ENCODE peak calls at places on chromosome 1, in eight cellular contexts. M is stimulated activated CD8-positive, alpha-beta memory T cell treated with anti-CD3 and anti-CD28 coated beads, Interleukin-2, amount 100 ng/mL, for 48 hours; K is posterior vena cava; A is GM04503; G is stimulated activated naive CD4-positive, alpha-beta T cell; Y is NCI-H345; N is GM12878; Q is MM.1S. B is an unnamed sample.

GRCh38 chr1:9434247-9434646 is 105.0 kb upstream of the SLC25A33 start:
- DNase-seq in M (no peak), K (no peak), A (no peak), G (no peak), Y (no peak), N (no peak), Q (no peak), B (no peak)

GRCh38 chr1:166971252-166971651 is 4.1 kb downstream of the ILDR2 start:
- DNase-seq in M (no peak), K (no peak), A (no peak), G (no peak), Y (no peak), N (no peak), Q (no peak), B (no peak)

GRCh38 chr1:99539131-99539530 is 106.8 kb upstream of the PALMD start:
- DNase-seq in M (no peak), K (no peak), A (no peak), G (no peak), Y (no peak), N (no peak), Q (no peak), B (no peak)

GRCh38 chr1:109395602-109396512 is 1.9 kb downstream of the SORT1 start:
- DNase-seq in M (no peak), K (no peak), A (no peak), G (no peak), Y (no peak), N (no peak), Q (no peak), B (no peak)

GRCh38 chr1:200330770-200331428 is 78.9 kb downstream of the ZNF281 start:
- DNase-seq in M (no peak), K (no peak), A (no peak), G (no peak), Y (no peak), N (no peak), Q (no peak), B (no peak)

GRCh38 chr1:158055854-158056253 is 62.4 kb downstream of the KIRREL1 start:
- DNase-seq in M (no peak), K (no peak), A (no peak), G (no peak), Y (no peak), N (no peak), Q (no peak), B (no peak)

GRCh38 chr1:44326066-44326701 is 28.9 kb downstream of the ERI3 start:
- DNase-seq in M (no peak), K (no peak), A (no peak), G (no peak), Y (no peak), N (no peak), Q (no peak), B (no peak)

GRCh38 chr1:170010443-170010842 is 64.1 kb downstream of the KIFAP3 start:
- DNase-seq in M (no peak), K (no peak), A (no peak), G (no peak), Y (no peak), N (no peak), Q (peak), B (peak)

GRCh38 chr1:224851210-224851849 is 78.1 kb upstream of the DNAH14 start:
- DNase-seq in M (peak), K (peak), A (no peak), G (peak), Y (peak), N (peak), Q (peak), B (peak)

GRCh38 chr1:1421147-1421906 is at the start of gene ANKRD65:
- DNase-seq in M (no peak), K (no peak), A (no peak), G (no peak), Y (peak), N (no peak), Q (no peak), B (no peak)

GRCh38 chr1:183039985-183040447 is 16.8 kb downstream of the LAMC1 start:
- DNase-seq in M (no peak), K (no peak), A (peak), G (no peak), Y (peak), N (no peak), Q (no peak), B (no peak)

GRCh38 chr1:15848929-15849774 is 1.6 kb downstream of the SPEN start:
- DNase-seq in M (peak), K (peak), A (peak), G (peak), Y (peak), N (no peak), Q (peak), B (peak)

B was measured in sciatic nerve.